ENCODE peak calls at places on chromosomes 11 and 22, in six cellular contexts. V is NCI-H2081, Y is ACHN, K is head of caudate nucleus, Q is NCI-H187, A is naive B cell. N is an unnamed sample.

GRCh38 chr11:12185914-12186313 is 75.5 kb downstream of the MICAL2 start:
- DNase-seq in A (no peak), V (no peak), Q (peak), Y (no peak), K (no peak), N (no peak)

GRCh38 chr11:66800720-66801428 is 42.4 kb upstream of the RCE1 start:
- DNase-seq in Q (no peak), A (peak), Y (no peak), K (no peak), V (no peak), N (no peak)

GRCh38 chr11:30617762-30618161 is 31.6 kb upstream of the MPPED2 start:
- DNase-seq in A (no peak), K (no peak), V (no peak), Y (no peak), Q (no peak), N (no peak)

GRCh38 chr11:117010808-117011540 is 87.3 kb downstream of the SIK3 start:
- DNase-seq in Q (no peak), V (no peak), K (peak), Y (no peak), A (no peak), N (no peak)

GRCh38 chr11:81707881-81708280 is 1025.8 kb downstream of the FAM181B start:
- DNase-seq in Y (no peak), K (no peak), A (no peak), V (no peak), Q (no peak), N (no peak)

GRCh38 chr11:73400293-73400692 is 24.1 kb downstream of the RELT start:
- DNase-seq in K (no peak), Q (no peak), A (no peak), Y (no peak), V (no peak), N (no peak)

GRCh38 chr11:12285106-12285505 is 92.3 kb upstream of the PARVA start:
- DNase-seq in Y (no peak), K (no peak), V (no peak), A (no peak), Q (no peak), N (no peak)

GRCh38 chr11:85803920-85804319 is 7.0 kb downstream of the SYTL2 start:
- DNase-seq in Q (no peak), V (no peak), A (no peak), Y (no peak), K (no peak), N (no peak)

GRCh38 chr11:93775289-93775688 is 8.8 kb upstream of the MED17 start:
- DNase-seq in Y (peak), Q (no peak), A (no peak), V (no peak), K (no peak), N (no peak)

GRCh38 chr22:18975434-18976196 is 39.5 kb upstream of the PRODH start:
- DNase-seq in Y (no peak), Q (no peak), V (no peak), K (no peak), A (no peak), N (no peak)

GRCh38 chr11:128279861-128280260 is 307.5 kb downstream of the ETS1 start:
- DNase-seq in A (no peak), Y (no peak), Q (no peak), K (no peak), V (no peak), N (no peak)

GRCh38 chr11:22177186-22177585 is 15.7 kb upstream of the ANO5 start:
- DNase-seq in Y (no peak), K (no peak), A (no peak), V (no peak), Q (no peak), N (no peak)

GRCh38 chr11:44607324-44607962 is 42.0 kb downstream of the CD82 start:
- DNase-seq in K (no peak), A (no peak), Y (no peak), Q (no peak), V (no peak), N (no peak)

GRCh38 chr11:119618208-119618909 is 110.6 kb downstream of the NECTIN1 start:
- DNase-seq in Y (no peak), V (no peak), Q (no peak), A (no peak), K (peak), N (no peak)

GRCh38 chr11:57513911-57514537 is 1.5 kb downstream of the SLC43A1 start:
- DNase-seq in K (peak), V (peak), Q (no peak), Y (no peak), A (no peak), N (no peak)

GRCh38 chr11:77096591-77097019 is 6.0 kb upstream of the OMP start:
- DNase-seq in Q (no peak), V (no peak), A (no peak), K (no peak), Y (no peak), N (no peak)

GRCh38 chr11:71927813-71928738 is at the start of gene XNDC1N:
- DNase-seq in K (peak), Q (peak), A (no peak), Y (peak), V (peak), N (peak)

N was measured in NCI-H1417 treated with DMSO at 0.1 percent for 48 hours.